ENCODE peak calls at places on chromosome 9, in eight cellular contexts. C is effector memory CD4-positive, alpha-beta T cell; T is right atrium auricular region; S is CD4-positive, alpha-beta memory T cell; M is HepG2; N is body of pancreas; O is pancreas; L is BE2C. H is an unnamed sample.
A peak's percentile ranks its signal among the peaks of the same experiment; 100 is the strongest.

GRCh38 chr9:135365013-135365768 is 114.4 kb upstream of the PPP1R26 start:
- DNase-seq in C (no peak), T (no peak), S (no peak), M (no peak), N (no peak), O (peak; percentile 18), L (peak; percentile 35), H (no peak)

GRCh38 chr9:95225016-95225745 is 92.3 kb downstream of the FANCC start:
- DNase-seq in C (no peak), T (no peak), S (no peak), M (peak; percentile 2), N (no peak), O (no peak), L (no peak), H (no peak)

GRCh38 chr9:131203438-131204219 is 72.7 kb downstream of the FAM78A start:
- DNase-seq in C (no peak), T (no peak), S (no peak), M (peak; percentile 3), N (no peak), O (no peak), L (no peak), H (no peak)

GRCh38 chr9:98538203-98538602 is 170.5 kb downstream of the GABBR2 start:
- DNase-seq in C (no peak), T (no peak), S (no peak), M (no peak), N (no peak), O (no peak), L (no peak), H (no peak)

GRCh38 chr9:137270929-137271695 is 6.4 kb upstream of the TOR4A start:
- DNase-seq in C (no peak), T (no peak), S (peak; percentile 37), M (no peak), N (no peak), O (no peak), L (no peak), H (no peak)

GRCh38 chr9:74726581-74726980 is 161.1 kb downstream of the TRPM6 start:
- DNase-seq in C (no peak), T (no peak), S (no peak), M (no peak), N (no peak), O (no peak), L (no peak), H (no peak)

GRCh38 chr9:73753171-73753570 is 601.5 kb downstream of the ANXA1 start:
- DNase-seq in C (no peak), T (no peak), S (no peak), M (no peak), N (no peak), O (no peak), L (no peak), H (no peak)

GRCh38 chr9:136525841-136526499 is 19.9 kb downstream of the NOTCH1 start:
- DNase-seq in C (no peak), T (no peak), S (no peak), M (peak; percentile 68), N (peak; percentile 50), O (no peak), L (no peak), H (peak; percentile 38)

GRCh38 chr9:123544007-123544827 is 188.2 kb downstream of the CRB2 start:
- DNase-seq in C (no peak), T (no peak), S (peak; percentile 9), M (peak; percentile 14), N (peak; percentile 16), O (no peak), L (peak; percentile 46), H (no peak)

GRCh38 chr9:5438301-5439162 is 807 bp upstream of the PLGRKT start:
- DNase-seq in C (peak; percentile 56), T (no peak), S (peak; percentile 73), M (no peak), N (no peak), O (no peak), L (no peak), H (no peak)

GRCh38 chr9:27468450-27469110 is 55.5 kb upstream of the IFNK start:
- DNase-seq in C (no peak), T (no peak), S (no peak), M (no peak), N (no peak), O (no peak), L (no peak), H (no peak)

GRCh38 chr9:36584626-36585460 is 12.1 kb downstream of the MELK start:
- DNase-seq in C (no peak), T (no peak), S (no peak), M (no peak), N (no peak), O (no peak), L (no peak), H (no peak)

GRCh38 chr9:134357631-134358025 is 31.4 kb downstream of the RXRA start:
- DNase-seq in C (no peak), T (no peak), S (no peak), M (no peak), N (no peak), O (no peak), L (no peak), H (no peak)

GRCh38 chr9:134360180-134360759 is 34.0 kb downstream of the RXRA start:
- DNase-seq in C (no peak), T (no peak), S (no peak), M (no peak), N (no peak), O (no peak), L (no peak), H (no peak)

GRCh38 chr9:134359493-134360179 is 33.4 kb downstream of the RXRA start:
- DNase-seq in C (no peak), T (no peak), S (no peak), M (no peak), N (no peak), O (no peak), L (no peak), H (no peak)

GRCh38 chr9:134358026-134358967 is 32.0 kb downstream of the RXRA start:
- DNase-seq in C (no peak), T (no peak), S (no peak), M (no peak), N (no peak), O (no peak), L (peak; percentile 88), H (peak; percentile 62)

GRCh38 chr9:134358968-134359319 is 32.7 kb downstream of the RXRA start:
- DNase-seq in C (no peak), T (no peak), S (no peak), M (no peak), N (no peak), O (no peak), L (no peak), H (no peak)
- H3K4me1 ChIP-seq in C (no peaks in the 10 kb centered on the region), T (no peaks in the 10 kb centered on the region), S (no peaks in the 10 kb centered on the region), M (peaks cover 71% of the 10 kb centered on the region), N (peaks cover 82% of the 10 kb centered on the region), O (peaks cover 35% of the 10 kb centered on the region), L (peaks cover 37% of the 10 kb centered on the region), H (peaks cover 100% of the 10 kb centered on the region)

GRCh38 chr9:12783767-12784460 is 9.1 kb downstream of the LURAP1L start:
- DNase-seq in C (no peak), T (no peak), S (no peak), M (no peak), N (no peak), O (no peak), L (no peak), H (no peak)
- H3K4me1 ChIP-seq in C (no peaks in the 10 kb centered on the region), T (no peaks in the 10 kb centered on the region), S (no peaks in the 10 kb centered on the region), M (peaks cover 34% of the 10 kb centered on the region), N (peaks cover 27% of the 10 kb centered on the region), O (peaks cover 11% of the 10 kb centered on the region), L (peaks cover 13% of the 10 kb centered on the region), H (peaks cover 19% of the 10 kb centered on the region)

GRCh38 chr9:77162366-77162765 is 15.0 kb upstream of the VPS13A start:
- DNase-seq in C (no peak), T (no peak), S (no peak), M (no peak), N (no peak), O (no peak), L (no peak), H (no peak)

GRCh38 chr9:77158772-77159513 is 18.4 kb upstream of the VPS13A start:
- DNase-seq in C (no peak), T (no peak), S (no peak), M (no peak), N (no peak), O (no peak), L (no peak), H (no peak)

GRCh38 chr9:77163889-77164288 is 13.4 kb upstream of the VPS13A start:
- DNase-seq in C (no peak), T (no peak), S (no peak), M (no peak), N (no peak), O (no peak), L (no peak), H (no peak)

GRCh38 chr9:77161191-77161590 is 16.1 kb upstream of the VPS13A start:
- DNase-seq in C (no peak), T (no peak), S (no peak), M (no peak), N (no peak), O (no peak), L (no peak), H (no peak)

DNA sequence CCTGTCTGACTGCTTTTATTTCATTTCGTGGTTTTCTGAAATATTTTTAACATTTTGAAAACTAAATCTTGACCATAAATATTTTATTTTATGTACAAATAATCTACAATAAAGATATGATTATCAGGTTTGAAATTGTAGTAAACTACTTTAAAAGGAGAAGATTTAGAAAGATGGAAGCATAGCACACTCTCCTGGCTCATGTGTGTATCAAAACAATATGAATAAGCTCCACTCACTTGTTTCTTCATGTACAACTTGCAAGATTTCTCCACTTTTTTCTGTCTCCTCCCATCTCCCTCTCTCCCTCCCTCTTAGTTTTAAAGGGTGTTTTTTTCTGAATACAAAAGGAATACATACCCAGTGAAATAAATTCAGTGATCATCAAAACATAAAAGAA is 15.4 kb upstream of the VPS13A start:
- DNase-seq in C (no peak), T (no peak), S (no peak), M (no peak), N (no peak), O (no peak), L (no peak), H (no peak)
- H3K4me1 ChIP-seq in C (no peaks in the 10 kb centered on the region), T (no peaks in the 10 kb centered on the region), S (no peaks in the 10 kb centered on the region), M (no peaks in the 10 kb centered on the region), N (peaks cover 1% of the 10 kb centered on the region), O (no peaks in the 10 kb centered on the region), L (no peaks in the 10 kb centered on the region), H (no peaks in the 10 kb centered on the region)

GRCh38 chr9:14314424-14314928 is 535 bp upstream of the NFIB start:
- DNase-seq in C (no peak), T (peak; percentile 84), S (no peak), M (peak; percentile 57), N (peak; percentile 83), O (peak; percentile 61), L (peak; percentile 73), H (peak; percentile 78)

GRCh38 chr9:14314929-14315753 is 1.2 kb upstream of the NFIB start:
- DNase-seq in C (no peak), T (peak; percentile 91), S (no peak), M (peak; percentile 38), N (peak; percentile 95), O (peak; percentile 97), L (peak; percentile 96), H (peak; percentile 96)

GRCh38 chr9:14316574-14317304 is 2.8 kb upstream of the NFIB start:
- DNase-seq in C (no peak), T (no peak), S (no peak), M (no peak), N (no peak), O (no peak), L (no peak), H (no peak)

GRCh38 chr9:14317667-14318255 is 3.8 kb upstream of the NFIB start:
- DNase-seq in C (no peak), T (no peak), S (no peak), M (no peak), N (no peak), O (no peak), L (no peak), H (no peak)

GRCh38 chr9:14315754-14316573 is 2.0 kb upstream of the NFIB start:
- DNase-seq in C (no peak), T (no peak), S (no peak), M (no peak), N (no peak), O (peak; percentile 80), L (peak; percentile 49), H (no peak)
- H3K4me1 ChIP-seq in C (peaks cover 24% of the 10 kb centered on the region), T (no peaks in the 10 kb centered on the region), S (peaks cover 20% of the 10 kb centered on the region), M (peaks cover 36% of the 10 kb centered on the region), N (peaks cover 45% of the 10 kb centered on the region), O (peaks cover 14% of the 10 kb centered on the region), L (peaks cover 11% of the 10 kb centered on the region), H (peaks cover 55% of the 10 kb centered on the region)

H was measured in stomach.